ENCODE peak calls at places on chromosomes 4 and X, in six cellular contexts. Z is activated T-helper 1 cell treated with anti-CD3 and anti-CD28 coated beads, Interleukin-12 subunit alpha, Interleukin-12 subunit beta, Interleukin-2, Interleukin-4 antibody, amounts not matched to agents 30 ng/mL and 10 ng/mL and 1 ng/mL, durations not matched to agents 14 hours and 24 hours and 36 hours; X is heart right ventricle; B is amygdala; N is KBM-7; R is fibroblast of gingiva. C is an unnamed sample.

GRCh38 chrX:97266406-97267121 is 382.9 kb downstream of the RPA4 start:
- DNase-seq in Z (no peak), X (no peak), B (no peak), N (no peak), R (no peak), C (no peak)

GRCh38 chr4:167117273-167117672 is 117.0 kb downstream of the SPOCK3 start:
- DNase-seq in Z (no peak), X (no peak), B (no peak), N (no peak), R (no peak), C (no peak)

GRCh38 chr4:151667666-151668065 is 93.1 kb downstream of the GATB start:
- DNase-seq in Z (no peak), X (no peak), B (no peak), N (no peak), R (no peak), C (no peak)

GRCh38 chr4:150971901-150972300 is 43.2 kb downstream of the LRBA start:
- DNase-seq in Z (no peak), X (no peak), B (no peak), N (no peak), R (no peak), C (no peak)

GRCh38 chrX:12961191-12961718 is 13.7 kb upstream of the TMSB4X start:
- DNase-seq in Z (no peak), X (no peak), B (no peak), N (no peak), R (no peak), C (no peak)

GRCh38 chr4:29970626-29971025 is 749.5 kb upstream of the PCDH7 start:
- DNase-seq in Z (no peak), X (no peak), B (no peak), N (no peak), R (no peak), C (no peak)

GRCh38 chr4:108355523-108356208 is 186.9 kb upstream of the LEF1 start:
- DNase-seq in Z (peak; percentile 54), X (no peak), B (no peak), N (no peak), R (no peak), C (no peak)

GRCh38 chr4:8688908-8689445 is 96.4 kb downstream of the CPZ start:
- DNase-seq in Z (no peak), X (no peak), B (no peak), N (no peak), R (no peak), C (no peak)

GRCh38 chrX:11244641-11245040 is 48.6 kb upstream of the AMELX start:
- DNase-seq in Z (no peak), X (peak; percentile 4), B (no peak), N (no peak), R (peak; percentile 71), C (peak; percentile 11)

GRCh38 chr4:876780-877179 is 50.9 kb upstream of the CPLX1 start:
- DNase-seq in Z (no peak), X (no peak), B (no peak), N (no peak), R (no peak), C (no peak)

GRCh38 chrX:65598559-65599147 is 64.1 kb upstream of the LAS1L start:
- DNase-seq in Z (no peak), X (no peak), B (no peak), N (no peak), R (no peak), C (no peak)

GRCh38 chrX:154799554-154800348 is 5.5 kb downstream of the MPP1 start:
- DNase-seq in Z (no peak), X (no peak), B (no peak), N (peak; percentile 57), R (peak; percentile 2), C (no peak)

GRCh38 chrX:129777218-129777768 is 2.5 kb upstream of the SASH3 start:
- DNase-seq in Z (peak; percentile 68), X (peak; percentile 13), B (no peak), N (peak; percentile 95), R (no peak), C (no peak)

GRCh38 chr4:16820304-16820703 is 78.1 kb downstream of the LDB2 start:
- DNase-seq in Z (no peak), X (peak; percentile 45), B (no peak), N (no peak), R (no peak), C (no peak)

GRCh38 chrX:85569691-85570090 is 190.2 kb upstream of the POF1B start:
- DNase-seq in Z (no peak), X (no peak), B (no peak), N (no peak), R (no peak), C (no peak)

GRCh38 chr4:142331132-142331531 is 515.0 kb downstream of the INPP4B start:
- DNase-seq in Z (no peak), X (peak; percentile 72), B (no peak), N (no peak), R (peak; percentile 33), C (no peak)

GRCh38 chrX:20433376-20433775 is 166.7 kb upstream of the RPS6KA3 start:
- DNase-seq in Z (no peak), X (no peak), B (no peak), N (no peak), R (no peak), C (no peak)

GRCh38 chr4:38144029-38144428 is 183.8 kb downstream of the PTTG2 start:
- DNase-seq in Z (no peak), X (no peak), B (no peak), N (no peak), R (no peak), C (no peak)

GRCh38 chr4:104860227-104861123 is 286.2 kb upstream of the TET2 start:
- DNase-seq in Z (peak; percentile 33), X (peak; percentile 54), B (peak; percentile 2), N (peak; percentile 78), R (peak; percentile 31), C (peak; percentile 18)

GRCh38 chrX:10847333-10847732 is 226.9 kb upstream of the MID1 start:
- DNase-seq in Z (no peak), X (no peak), B (no peak), N (no peak), R (peak; percentile 4), C (peak; percentile 1)

GRCh38 chr4:67542076-67542475 is 3.2 kb downstream of the CENPC start:
- DNase-seq in Z (no peak), X (no peak), B (no peak), N (no peak), R (peak; percentile 29), C (no peak)

GRCh38 chrX:48468247-48468671 is 1.8 kb downstream of the SLC38A5 start:
- DNase-seq in Z (no peak), X (no peak), B (no peak), N (peak; percentile 40), R (no peak), C (no peak)